ENCODE peak calls at places on chromosomes 12 and 14, in eight cellular contexts. H is HAP-1; R is nephron progenitor cell; F is activated naive CD4-positive, alpha-beta T cell; U is RKO; K is NCI-H2081; Q is tibial nerve; A is left ventricle myocardium inferior. I is an unnamed sample.

GRCh38 chr14:80350707-80351106 is 139.4 kb upstream of the DIO2 start:
- DNase-seq in Q (no peak), H (no peak), A (no peak), R (no peak), F (no peak), K (no peak), U (no peak), I (no peak)

GRCh38 chr12:11763760-11764520 is 114.5 kb downstream of the ETV6 start:
- DNase-seq in K (no peak), F (no peak), R (no peak), Q (no peak), H (peak), A (no peak), U (no peak), I (no peak)

GRCh38 chr14:61260939-61261776 is 20.0 kb downstream of the TMEM30B start:
- DNase-seq in U (peak), R (no peak), K (no peak), H (no peak), Q (no peak), A (no peak), F (no peak), I (no peak)

GRCh38 chr12:75611041-75611440 is 99.6 kb upstream of the KRR1 start:
- DNase-seq in F (no peak), R (no peak), A (no peak), Q (no peak), H (no peak), K (no peak), U (no peak), I (no peak)

GRCh38 chr12:52370906-52371608 is 3.8 kb upstream of the KRT85 start:
- DNase-seq in F (no peak), Q (peak), R (no peak), U (no peak), K (no peak), H (no peak), A (peak), I (no peak)

GRCh38 chr14:67941456-67942018 is 122.0 kb downstream of the RAD51B start:
- DNase-seq in F (no peak), K (no peak), Q (no peak), H (peak), A (no peak), U (no peak), R (no peak), I (no peak)

GRCh38 chr12:83850531-83850930 is 1062.1 kb downstream of the SLC6A15 start:
- DNase-seq in U (no peak), H (no peak), K (no peak), Q (no peak), R (no peak), F (no peak), A (no peak), I (no peak)

GRCh38 chr12:90951418-90952110 is 3.4 kb downstream of the CCER1 start:
- DNase-seq in F (no peak), U (no peak), R (no peak), A (no peak), K (no peak), Q (no peak), H (no peak), I (no peak)

GRCh38 chr12:91958816-91959215 is 186.8 kb downstream of the BTG1 start:
- DNase-seq in K (no peak), F (no peak), R (no peak), A (no peak), Q (no peak), U (no peak), H (no peak), I (no peak)

GRCh38 chr14:95040723-95041476 is 116.4 kb downstream of the DICER1 start:
- DNase-seq in A (no peak), R (no peak), F (no peak), H (no peak), K (no peak), Q (no peak), U (no peak), I (no peak)

GRCh38 chr12:51589557-51590176 is 1.4 kb upstream of the SCN8A start:
- DNase-seq in Q (no peak), U (no peak), K (no peak), F (no peak), H (no peak), R (no peak), A (no peak), I (no peak)